ENCODE peak calls at places on chromosomes 5 and 9, in six cellular contexts. W is type B pancreatic cell, B is frontal cortex, U is posterior vena cava, T is HCT116, V is fibroblast of gingiva. P is an unnamed sample.
A peak's percentile ranks its signal among the peaks of the same experiment; 100 is the strongest.

GRCh38 chr9:129834489-129835127 is 467 bp downstream of the C9orf78 start:
- DNase-seq in W (no peak), B (no peak), U (no peak), T (no peak), V (peak; percentile 12), P (no peak)

GRCh38 chr5:102561894-102562760 is 63.3 kb upstream of the SLCO6A1 start:
- DNase-seq in W (no peak), B (no peak), U (peak; percentile 72), T (peak; percentile 48), V (peak; percentile 15), P (no peak)

GRCh38 chr9:106717686-106718085 is 145.3 kb upstream of the ZNF462 start:
- DNase-seq in W (no peak), B (no peak), U (no peak), T (peak; percentile 8), V (peak; percentile 75), P (peak; percentile 85)

GRCh38 chr5:73391441-73391871 is 57.1 kb downstream of the FOXD1 start:
- DNase-seq in W (no peak), B (no peak), U (no peak), T (no peak), V (peak; percentile 78), P (peak; percentile 61)

GRCh38 chr5:153490124-153491085 is at the start of gene GRIA1:
- DNase-seq in W (no peak), B (no peak), U (no peak), T (no peak), V (no peak), P (peak; percentile 25)

GRCh38 chr5:116360008-116360853 is 214.4 kb downstream of the SEMA6A start:
- DNase-seq in W (no peak), B (peak; percentile 27), U (no peak), T (no peak), V (peak; percentile 84), P (no peak)

GRCh38 chr5:160743027-160743426 is 109.0 kb downstream of the ATP10B start:
- DNase-seq in W (no peak), B (no peak), U (no peak), T (no peak), V (no peak), P (no peak)

GRCh38 chr9:91047529-91047928 is 245.9 kb downstream of the SYK start:
- DNase-seq in W (no peak), B (no peak), U (no peak), T (no peak), V (no peak), P (peak; percentile 9)

GRCh38 chr5:160262151-160262550 is 32.8 kb downstream of the FABP6 start:
- DNase-seq in W (no peak), B (no peak), U (no peak), T (no peak), V (no peak), P (no peak)

GRCh38 chr9:110029422-110029814 is 178.5 kb downstream of the C9orf152 start:
- DNase-seq in W (no peak), B (peak; percentile 32), U (no peak), T (no peak), V (peak; percentile 98), P (peak; percentile 94)

GRCh38 chr9:131566158-131566557 is 20.8 kb downstream of the PRRT1B start:
- DNase-seq in W (no peak), B (no peak), U (no peak), T (no peak), V (no peak), P (no peak)

GRCh38 chr5:132525299-132525724 is 18.0 kb downstream of the IL5 start:
- DNase-seq in W (no peak), B (no peak), U (no peak), T (no peak), V (no peak), P (no peak)

GRCh38 chr9:33263131-33263935 is 1.2 kb downstream of the BAG1 start:
- DNase-seq in W (no peak), B (no peak), U (no peak), T (no peak), V (peak; percentile 18), P (peak; percentile 10)

GRCh38 chr9:134449180-134449916 is 123.1 kb downstream of the RXRA start:
- DNase-seq in W (peak; percentile 91), B (peak; percentile 99), U (peak; percentile 96), T (peak; percentile 68), V (peak; percentile 93), P (peak; percentile 86)

GRCh38 chr9:10252174-10252573 is 360.6 kb downstream of the PTPRD start:
- DNase-seq in W (no peak), B (no peak), U (no peak), T (no peak), V (no peak), P (peak; percentile 1)

GRCh38 chr9:130137870-130138653 is 34.1 kb upstream of the NCS1 start:
- DNase-seq in W (no peak), B (no peak), U (no peak), T (no peak), V (peak; percentile 70), P (peak; percentile 98)

P was measured in astrocyte.